ENCODE peak calls at places on chromosomes 7 and 10, in eight cellular contexts. I is T follicular helper cell, H is ELR, E is mucosa of descending colon, G is iris pigment epithelial cell, M is left colon, J is ureter, N is left kidney. Q is an unnamed sample.

GRCh38 chr7:7329321-7329720 is 147.0 kb downstream of the C1GALT1 start:
- DNase-seq in I (no peak), H (no peak), E (no peak), G (no peak), M (no peak), J (no peak), N (no peak), Q (peak; percentile 93)

GRCh38 chr7:69932034-69932628 is 333.9 kb downstream of the AUTS2 start:
- DNase-seq in I (no peak), H (no peak), E (peak; percentile 18), G (peak; percentile 8), M (peak; percentile 16), J (peak; percentile 45), N (peak; percentile 74), Q (peak; percentile 70)

GRCh38 chr10:35194471-35194870 is 67.8 kb downstream of the CREM start:
- DNase-seq in I (no peak), H (peak; percentile 18), E (no peak), G (no peak), M (no peak), J (no peak), N (no peak), Q (no peak)

GRCh38 chr7:113891828-113892227 is 27.0 kb downstream of the PPP1R3A start:
- DNase-seq in I (no peak), H (peak; percentile 76), E (no peak), G (peak; percentile 49), M (no peak), J (no peak), N (no peak), Q (no peak)

GRCh38 chr10:50740351-50740688 is 584 bp downstream of the ASAH2B start:
- DNase-seq in I (peak; percentile 4), H (peak; percentile 80), E (peak; percentile 27), G (peak; percentile 81), M (no peak), J (no peak), N (no peak), Q (no peak)

GRCh38 chr7:44290250-44290616 is 35.2 kb downstream of the CAMK2B start:
- DNase-seq in I (no peak), H (no peak), E (no peak), G (no peak), M (no peak), J (peak; percentile 44), N (peak; percentile 80), Q (no peak)

GRCh38 chr7:74542558-74543117 is 88.9 kb downstream of the GTF2IRD1 start:
- DNase-seq in I (no peak), H (no peak), E (peak; percentile 30), G (no peak), M (peak; percentile 41), J (peak; percentile 77), N (no peak), Q (no peak)

GRCh38 chr7:1853619-1854520 is 183.8 kb downstream of the ELFN1 start:
- DNase-seq in I (no peak), H (no peak), E (no peak), G (no peak), M (peak; percentile 4), J (no peak), N (peak; percentile 78), Q (no peak)

GRCh38 chr7:138226001-138226476 is 149.8 kb downstream of the AKR1D1 start:
- DNase-seq in I (no peak), H (peak; percentile 53), E (no peak), G (peak; percentile 81), M (no peak), J (no peak), N (peak; percentile 60), Q (no peak)

GRCh38 chr10:60491162-60491561 is 101.5 kb upstream of the ANK3 start:
- DNase-seq in I (no peak), H (no peak), E (no peak), G (no peak), M (no peak), J (no peak), N (no peak), Q (no peak)

GRCh38 chr7:24899905-24900304 is 80.1 kb downstream of the OSBPL3 start:
- DNase-seq in I (no peak), H (no peak), E (no peak), G (no peak), M (no peak), J (no peak), N (no peak), Q (no peak)

GRCh38 chr10:2964632-2965296 is 102.6 kb upstream of the PFKP start:
- DNase-seq in I (no peak), H (no peak), E (no peak), G (no peak), M (no peak), J (no peak), N (peak; percentile 56), Q (no peak)

GRCh38 chr10:102502029-102502336 is 529 bp downstream of the ACTR1A start:
- DNase-seq in I (peak; percentile 98), H (peak; percentile 100), E (peak; percentile 99), G (peak; percentile 99), M (peak; percentile 98), J (peak; percentile 100), N (peak; percentile 100), Q (peak; percentile 95)

GRCh38 chr10:125707852-125708468 is 11.5 kb upstream of the EDRF1 start:
- DNase-seq in I (no peak), H (peak; percentile 60), E (no peak), G (peak; percentile 21), M (no peak), J (no peak), N (peak; percentile 37), Q (no peak)

GRCh38 chr7:4797858-4798705 is 22.7 kb downstream of the AP5Z1 start:
- DNase-seq in I (peak; percentile 26), H (peak; percentile 47), E (peak; percentile 57), G (peak; percentile 20), M (peak; percentile 58), J (peak; percentile 49), N (peak; percentile 73), Q (peak; percentile 66)

GRCh38 chr10:115956225-115957009 is 316.6 kb downstream of the GFRA1 start:
- DNase-seq in I (no peak), H (peak; percentile 79), E (no peak), G (peak; percentile 74), M (no peak), J (peak; percentile 52), N (no peak), Q (no peak)

GRCh38 chr10:116864436-116864835 is 15.1 kb downstream of the ENO4 start:
- DNase-seq in I (no peak), H (no peak), E (no peak), G (no peak), M (no peak), J (no peak), N (no peak), Q (no peak)

GRCh38 chr7:117067322-117067721 is 114.0 kb downstream of the ST7 start:
- DNase-seq in I (no peak), H (no peak), E (no peak), G (no peak), M (no peak), J (no peak), N (no peak), Q (no peak)

GRCh38 chr10:95279042-95279820 is 11.6 kb downstream of the PDLIM1 start:
- DNase-seq in I (no peak), H (peak; percentile 80), E (peak; percentile 11), G (peak; percentile 86), M (no peak), J (peak; percentile 41), N (no peak), Q (no peak)

GRCh38 chr7:28955723-28956607 is 2.2 kb downstream of the TRIL start:
- DNase-seq in I (no peak), H (no peak), E (peak; percentile 89), G (peak; percentile 27), M (peak; percentile 90), J (peak; percentile 80), N (peak; percentile 94), Q (peak; percentile 95)

GRCh38 chr10:29689001-29689400 is 54.2 kb upstream of the SVIL start:
- DNase-seq in I (no peak), H (peak; percentile 88), E (no peak), G (peak; percentile 77), M (no peak), J (no peak), N (no peak), Q (no peak)

GRCh38 chr10:97863808-97864207 is 14.2 kb downstream of the GOLGA7B start:
- DNase-seq in I (no peak), H (no peak), E (no peak), G (no peak), M (no peak), J (no peak), N (no peak), Q (no peak)

GRCh38 chr10:79420974-79421688 is 24.3 kb downstream of the ZCCHC24 start:
- DNase-seq in I (no peak), H (no peak), E (no peak), G (no peak), M (no peak), J (no peak), N (no peak), Q (no peak)

GRCh38 chr10:62992145-62992721 is 140.9 kb upstream of the NRBF2 start:
- DNase-seq in I (no peak), H (peak; percentile 80), E (peak; percentile 2), G (peak; percentile 31), M (no peak), J (no peak), N (no peak), Q (no peak)

GRCh38 chr10:26621889-26622681 is 75.4 kb upstream of the PDSS1 start:
- DNase-seq in I (no peak), H (peak; percentile 19), E (peak; percentile 56), G (peak; percentile 7), M (peak; percentile 65), J (peak; percentile 84), N (peak; percentile 68), Q (no peak)

GRCh38 chr10:119159332-119159731 is 6.2 kb downstream of the SFXN4 start:
- DNase-seq in I (no peak), H (no peak), E (no peak), G (no peak), M (no peak), J (no peak), N (no peak), Q (no peak)